ENCODE peak calls at places on chromosomes 2 and 18, in eight cellular contexts. F is activated CD4-positive, alpha-beta memory T cell treated with anti-CD3 and anti-CD28 coated beads for 36 hours; G is stimulated activated CD4-positive, alpha-beta T cell treated with anti-CD3 and anti-CD28 coated beads, Interleukin-12 subunit alpha, Interleukin-12 subunit beta, amount 100 ng/mL, for 4 hours; C is A549; B is skeletal muscle cell; P is stimulated activated naive B cell treated with anti-CD40 and anti-IgM and Interleukin-4, amounts not matched to agents 10 μg/mL and 1 μg/mL and 100 μg/mL, for 72 hours; A is A673; O is T1000. S is an unnamed sample.

GRCh38 chr2:53130441-53130943 is 637.1 kb upstream of the CHAC2 start:
- DNase-seq in P (no peak), A (peak; percentile 3), C (no peak), G (no peak), B (peak; percentile 31), O (no peak), F (no peak), S (no peak)

GRCh38 chr2:160407393-160408204 is 86.0 kb downstream of the RBMS1 start:
- DNase-seq in G (peak; percentile 56), P (peak; percentile 64), O (no peak), F (peak; percentile 63), C (peak; percentile 59), A (peak; percentile 76), B (peak; percentile 31), S (peak; percentile 72)

GRCh38 chr2:174874081-174874480 is 109.8 kb upstream of the CHRNA1 start:
- DNase-seq in F (no peak), G (no peak), O (no peak), P (no peak), A (no peak), C (no peak), B (no peak), S (no peak)

GRCh38 chr2:130872276-130873125 is 35.8 kb downstream of the ARHGEF4 start:
- DNase-seq in F (no peak), A (no peak), P (no peak), G (no peak), B (no peak), O (no peak), C (no peak), S (no peak)

GRCh38 chr18:3177902-3178687 is 41.7 kb downstream of the MYOM1 start:
- DNase-seq in O (no peak), F (peak; percentile 21), P (peak; percentile 93), G (no peak), B (no peak), A (no peak), C (no peak), S (no peak)

GRCh38 chr18:35282353-35282752 is 7.7 kb downstream of the ZSCAN30 start:
- DNase-seq in C (no peak), P (no peak), G (no peak), F (no peak), O (no peak), A (no peak), B (peak; percentile 43), S (no peak)

GRCh38 chr2:31319391-31320175 is 85.6 kb downstream of the EHD3 start:
- DNase-seq in O (no peak), A (peak; percentile 53), B (peak; percentile 81), P (no peak), F (peak; percentile 65), G (no peak), C (no peak), S (no peak)

GRCh38 chr2:107717666-107718065 is 109.0 kb upstream of the RGPD4 start:
- DNase-seq in B (no peak), O (no peak), C (no peak), P (no peak), G (no peak), A (no peak), F (no peak), S (no peak)

GRCh38 chr2:70947556-70948184 is 12.0 kb downstream of the ATP6V1B1 start:
- DNase-seq in F (peak; percentile 7), O (no peak), B (peak; percentile 23), G (no peak), A (no peak), C (no peak), P (no peak), S (no peak)

GRCh38 chr2:164625378-164625971 is 4.2 kb upstream of the GRB14 start:
- DNase-seq in F (no peak), G (no peak), C (no peak), B (peak; percentile 36), O (no peak), A (no peak), P (no peak), S (no peak)